ENCODE peak calls at places on chromosome 15, in four cellular contexts. One of them, this sample, is unnamed.

GRCh38 chr15:90594297-90594696 is 64.6 kb downstream of the CRTC3 start:
- DNase-seq in stimulated activated CD4-positive, alpha-beta T cell treated with anti-CD3 and anti-CD28 coated beads, Interleukin-12 subunit alpha, Interleukin-12 subunit beta, amount 100 ng/mL, for 48 hours: peak; percentile 77
- DNase-seq in pons: peak; percentile 58
- DNase-seq in sciatic nerve: peak; percentile 84
- DNase-seq in this sample: no peak

GRCh38 chr15:35624881-35625280 is 78.9 kb upstream of the DPH6 start:
- DNase-seq in stimulated activated CD4-positive, alpha-beta T cell treated with anti-CD3 and anti-CD28 coated beads, Interleukin-12 subunit alpha, Interleukin-12 subunit beta, amount 100 ng/mL, for 48 hours: no peak
- DNase-seq in pons: no peak
- DNase-seq in sciatic nerve: peak; percentile 69
- DNase-seq in this sample: no peak

GRCh38 chr15:71651750-71652186 is 158.6 kb upstream of the NR2E3 start:
- DNase-seq in stimulated activated CD4-positive, alpha-beta T cell treated with anti-CD3 and anti-CD28 coated beads, Interleukin-12 subunit alpha, Interleukin-12 subunit beta, amount 100 ng/mL, for 48 hours: no peak
- DNase-seq in pons: peak; percentile 76
- DNase-seq in sciatic nerve: no peak
- DNase-seq in this sample: peak; percentile 53

GRCh38 chr15:93074596-93074995 is 14.4 kb downstream of the RGMA start:
- DNase-seq in stimulated activated CD4-positive, alpha-beta T cell treated with anti-CD3 and anti-CD28 coated beads, Interleukin-12 subunit alpha, Interleukin-12 subunit beta, amount 100 ng/mL, for 48 hours: no peak
- DNase-seq in pons: no peak
- DNase-seq in sciatic nerve: no peak
- DNase-seq in this sample: no peak

GRCh38 chr15:56244811-56245576 is 1.3 kb upstream of the RFX7 start:
- DNase-seq in stimulated activated CD4-positive, alpha-beta T cell treated with anti-CD3 and anti-CD28 coated beads, Interleukin-12 subunit alpha, Interleukin-12 subunit beta, amount 100 ng/mL, for 48 hours: peak; percentile 38
- DNase-seq in pons: peak; percentile 35
- DNase-seq in sciatic nerve: no peak
- DNase-seq in this sample: peak; percentile 32

GRCh38 chr15:90219421-90220141 is 14.2 kb downstream of the CIB1 start:
- DNase-seq in stimulated activated CD4-positive, alpha-beta T cell treated with anti-CD3 and anti-CD28 coated beads, Interleukin-12 subunit alpha, Interleukin-12 subunit beta, amount 100 ng/mL, for 48 hours: peak; percentile 43
- DNase-seq in pons: no peak
- DNase-seq in sciatic nerve: no peak
- DNase-seq in this sample: no peak

GRCh38 chr15:50137893-50138292 is 18.9 kb upstream of the ATP8B4 start:
- DNase-seq in stimulated activated CD4-positive, alpha-beta T cell treated with anti-CD3 and anti-CD28 coated beads, Interleukin-12 subunit alpha, Interleukin-12 subunit beta, amount 100 ng/mL, for 48 hours: no peak
- DNase-seq in pons: no peak
- DNase-seq in sciatic nerve: no peak
- DNase-seq in this sample: no peak

GRCh38 chr15:58537480-58537879 is 105.7 kb downstream of the LIPC start:
- DNase-seq in stimulated activated CD4-positive, alpha-beta T cell treated with anti-CD3 and anti-CD28 coated beads, Interleukin-12 subunit alpha, Interleukin-12 subunit beta, amount 100 ng/mL, for 48 hours: no peak
- DNase-seq in pons: no peak
- DNase-seq in sciatic nerve: peak; percentile 40
- DNase-seq in this sample: no peak

GRCh38 chr15:99213187-99213811 is 36.1 kb downstream of the TTC23 start:
- DNase-seq in stimulated activated CD4-positive, alpha-beta T cell treated with anti-CD3 and anti-CD28 coated beads, Interleukin-12 subunit alpha, Interleukin-12 subunit beta, amount 100 ng/mL, for 48 hours: peak; percentile 64
- DNase-seq in pons: peak; percentile 85
- DNase-seq in sciatic nerve: peak; percentile 92
- DNase-seq in this sample: peak; percentile 49

GRCh38 chr15:37765809-37766208 is 168.6 kb upstream of the TMCO5A start:
- DNase-seq in stimulated activated CD4-positive, alpha-beta T cell treated with anti-CD3 and anti-CD28 coated beads, Interleukin-12 subunit alpha, Interleukin-12 subunit beta, amount 100 ng/mL, for 48 hours: no peak
- DNase-seq in pons: no peak
- DNase-seq in sciatic nerve: no peak
- DNase-seq in this sample: no peak

GRCh38 chr15:56778761-56779160 is 45.5 kb upstream of the ZNF280D start:
- DNase-seq in stimulated activated CD4-positive, alpha-beta T cell treated with anti-CD3 and anti-CD28 coated beads, Interleukin-12 subunit alpha, Interleukin-12 subunit beta, amount 100 ng/mL, for 48 hours: no peak
- DNase-seq in pons: no peak
- DNase-seq in sciatic nerve: no peak
- DNase-seq in this sample: no peak

GRCh38 chr15:43410572-43411214 is 39.8 kb downstream of the TUBGCP4 start:
- DNase-seq in stimulated activated CD4-positive, alpha-beta T cell treated with anti-CD3 and anti-CD28 coated beads, Interleukin-12 subunit alpha, Interleukin-12 subunit beta, amount 100 ng/mL, for 48 hours: no peak
- DNase-seq in pons: no peak
- DNase-seq in sciatic nerve: no peak
- DNase-seq in this sample: no peak

GRCh38 chr15:32878849-32879795 is 161.3 kb downstream of the GREM1 start:
- DNase-seq in stimulated activated CD4-positive, alpha-beta T cell treated with anti-CD3 and anti-CD28 coated beads, Interleukin-12 subunit alpha, Interleukin-12 subunit beta, amount 100 ng/mL, for 48 hours: no peak
- DNase-seq in pons: no peak
- DNase-seq in sciatic nerve: no peak
- DNase-seq in this sample: peak; percentile 56

GRCh38 chr15:82047493-82048446 is 2.0 kb upstream of the MEX3B start:
- DNase-seq in stimulated activated CD4-positive, alpha-beta T cell treated with anti-CD3 and anti-CD28 coated beads, Interleukin-12 subunit alpha, Interleukin-12 subunit beta, amount 100 ng/mL, for 48 hours: no peak
- DNase-seq in pons: peak; percentile 66
- DNase-seq in sciatic nerve: no peak
- DNase-seq in this sample: no peak